ENCODE peak calls at places on chromosome X, in eight cellular contexts. M is NB4, C is substantia nigra, J is foreskin keratinocyte, Z is EH, G is AG09309, H is HL-60, O is left cardiac atrium. S is an unnamed sample.

GRCh38 chrX:67543818-67544217 is at the start of gene AR:
- DNase-seq in M (no peak), C (peak), J (peak), Z (peak), G (no peak), H (no peak), O (peak), S (no peak)

GRCh38 chrX:2316534-2316933 is 184.2 kb downstream of the DHRSX start:
- DNase-seq in M (no peak), C (no peak), J (no peak), Z (peak), G (no peak), H (no peak), O (no peak), S (no peak)

GRCh38 chrX:54479471-54480122 is 16.4 kb downstream of the FGD1 start:
- DNase-seq in M (no peak), C (no peak), J (no peak), Z (no peak), G (no peak), H (no peak), O (no peak), S (no peak)

GRCh38 chrX:373641-374471 is 12.9 kb downstream of the PPP2R3B start:
- DNase-seq in M (no peak), C (no peak), J (peak), Z (peak), G (no peak), H (no peak), O (no peak), S (no peak)

GRCh38 chrX:47798861-47799260 is 37.8 kb upstream of the ZNF81 start:
- DNase-seq in M (no peak), C (no peak), J (peak), Z (no peak), G (no peak), H (no peak), O (no peak), S (no peak)

GRCh38 chrX:69387559-69388487 is 116.3 kb upstream of the NALF2 start:
- DNase-seq in M (peak), C (no peak), J (peak), Z (peak), G (no peak), H (peak), O (peak), S (no peak)

GRCh38 chrX:31166416-31166815 is 94.6 kb upstream of the FTHL17 start:
- DNase-seq in M (no peak), C (no peak), J (no peak), Z (peak), G (no peak), H (no peak), O (no peak), S (no peak)

GRCh38 chrX:57083143-57083542 is 38.2 kb downstream of the SPIN2B start:
- DNase-seq in M (no peak), C (no peak), J (no peak), Z (no peak), G (no peak), H (no peak), O (no peak), S (no peak)

GRCh38 chrX:103919336-103919682 is 43.1 kb upstream of the TMSB15B start:
- DNase-seq in M (peak), C (no peak), J (peak), Z (peak), G (no peak), H (no peak), O (no peak), S (peak)

GRCh38 chrX:37679230-37679629 is 6.4 kb upstream of the XK start:
- DNase-seq in M (no peak), C (no peak), J (no peak), Z (no peak), G (no peak), H (no peak), O (no peak), S (no peak)

GRCh38 chrX:44035576-44035975 is 62.4 kb upstream of the NDP start:
- DNase-seq in M (peak), C (no peak), J (no peak), Z (no peak), G (no peak), H (no peak), O (no peak), S (no peak)

GRCh38 chrX:22748093-22748999 is 251.4 kb upstream of the DDX53 start:
- DNase-seq in M (peak), C (no peak), J (peak), Z (peak), G (peak), H (peak), O (peak), S (no peak)

GRCh38 chrX:17081535-17081934 is 135.1 kb downstream of the REPS2 start:
- DNase-seq in M (no peak), C (no peak), J (no peak), Z (peak), G (no peak), H (no peak), O (no peak), S (no peak)

GRCh38 chrX:39331062-39331704 is 529.9 kb downstream of the MID1IP1 start:
- DNase-seq in M (peak), C (no peak), J (no peak), Z (no peak), G (no peak), H (no peak), O (no peak), S (no peak)

GRCh38 chrX:150874448-150874847 is 24.0 kb downstream of the CD99L2 start:
- DNase-seq in M (no peak), C (no peak), J (no peak), Z (no peak), G (no peak), H (no peak), O (no peak), S (no peak)

GRCh38 chrX:109841869-109842579 is 109.0 kb upstream of the ACSL4 start:
- DNase-seq in M (no peak), C (no peak), J (peak), Z (peak), G (no peak), H (no peak), O (no peak), S (no peak)

GRCh38 chrX:150683536-150684146 is 9.6 kb upstream of the MTMR1 start:
- DNase-seq in M (peak), C (no peak), J (peak), Z (peak), G (no peak), H (peak), O (no peak), S (no peak)

GRCh38 chrX:36897690-36898089 is 110.5 kb upstream of the FAM47C start:
- DNase-seq in M (no peak), C (no peak), J (no peak), Z (no peak), G (no peak), H (no peak), O (no peak), S (no peak)

GRCh38 chrX:129706395-129707072 is 32.2 kb upstream of the XPNPEP2 start:
- DNase-seq in M (no peak), C (peak), J (no peak), Z (no peak), G (no peak), H (no peak), O (peak), S (no peak)

GRCh38 chrX:614136-614535 is 16.5 kb upstream of the SHOX start:
- DNase-seq in M (no peak), C (no peak), J (no peak), Z (no peak), G (no peak), H (no peak), O (no peak), S (no peak)

GRCh38 chrX:154002215-154002719 is 17.4 kb downstream of the IRAK1 start:
- DNase-seq in M (peak), C (no peak), J (no peak), Z (peak), G (peak), H (peak), O (no peak), S (no peak)

GRCh38 chrX:15956684-15957083 is 102.1 kb upstream of the AP1S2 start:
- DNase-seq in M (no peak), C (no peak), J (peak), Z (peak), G (peak), H (no peak), O (no peak), S (no peak)

GRCh38 chrX:34638116-34638515 is 19.0 kb downstream of the TMEM47 start:
- DNase-seq in M (peak), C (no peak), J (no peak), Z (peak), G (no peak), H (no peak), O (no peak), S (no peak)

GRCh38 chrX:40199704-40200103 is 101.9 kb upstream of the BCOR start:
- DNase-seq in M (no peak), C (no peak), J (no peak), Z (peak), G (no peak), H (no peak), O (no peak), S (no peak)

GRCh38 chrX:57643698-57644097 is 36.4 kb downstream of the NLRP2B start:
- DNase-seq in M (no peak), C (no peak), J (no peak), Z (no peak), G (no peak), H (no peak), O (no peak), S (no peak)

GRCh38 chrX:39456894-39457600 is 640.7 kb downstream of the BCOR start:
- DNase-seq in M (no peak), C (no peak), J (peak), Z (peak), G (no peak), H (no peak), O (no peak), S (no peak)

GRCh38 chrX:130163350-130163851 is 2.2 kb downstream of the AIFM1 start:
- DNase-seq in M (no peak), C (no peak), J (no peak), Z (no peak), G (no peak), H (no peak), O (no peak), S (no peak)

GRCh38 chrX:21946925-21947641 is 6.6 kb downstream of the SMS start:
- DNase-seq in M (peak), C (no peak), J (no peak), Z (peak), G (no peak), H (no peak), O (no peak), S (no peak)

GRCh38 chrX:54029543-54030143 is 14.6 kb downstream of the PHF8 start:
- DNase-seq in M (no peak), C (no peak), J (peak), Z (no peak), G (no peak), H (no peak), O (no peak), S (no peak)

GRCh38 chrX:65668362-65669310 is 1.2 kb downstream of the MSN start:
- DNase-seq in M (peak), C (peak), J (peak), Z (peak), G (peak), H (peak), O (peak), S (peak)